ENCODE peak calls at places on chromosomes 16 and 17, in four cellular contexts. G is HepG2, F is GM12891, J is H1. M is an unnamed sample.

GRCh38 chr17:75625813-75626486 is 7.3 kb upstream of the SMIM5 start:
- DNase-seq in G (peak), F (peak), J (peak), M (peak)

GRCh38 chr16:17359778-17360177 is 111.0 kb downstream of the XYLT1 start:
- DNase-seq in G (no peak), F (no peak), J (no peak), M (no peak)

GRCh38 chr17:17749921-17750320 is 68.7 kb downstream of the RAI1 start:
- DNase-seq in G (peak), F (no peak), J (peak), M (peak)

GRCh38 chr17:3918372-3919122 is 2.3 kb upstream of the P2RX1 start:
- DNase-seq in G (no peak), F (no peak), J (no peak), M (peak)

GRCh38 chr17:76407509-76407908 is 23.1 kb downstream of the SPHK1 start:
- DNase-seq in G (no peak), F (no peak), J (no peak), M (no peak)

GRCh38 chr16:35711958-35712357 is 2252.5 kb downstream of the TP53TG3F start:
- DNase-seq in G (no peak), F (no peak), J (no peak), M (no peak)

GRCh38 chr16:28930652-28931051 is 1.1 kb upstream of the CD19 start:
- DNase-seq in G (no peak), F (no peak), J (no peak), M (no peak)

GRCh38 chr17:10683853-10684252 is 13.5 kb downstream of the SCO1 start:
- DNase-seq in G (peak), F (no peak), J (no peak), M (peak)

GRCh38 chr16:27244363-27244755 is 24.2 kb downstream of the NSMCE1 start:
- DNase-seq in G (no peak), F (no peak), J (no peak), M (no peak)

GRCh38 chr17:76147211-76148014 is 6.4 kb upstream of the FOXJ1 start:
- DNase-seq in G (peak), F (no peak), J (no peak), M (no peak)

GRCh38 chr17:48610282-48611211 is at the start of gene HOXB7:
- DNase-seq in G (no peak), F (no peak), J (no peak), M (peak)

GRCh38 chr17:45838751-45839150 is 5.9 kb upstream of the SPPL2C start:
- DNase-seq in G (no peak), F (no peak), J (no peak), M (no peak)

GRCh38 chr17:5800646-5801045 is 216.3 kb upstream of the NLRP1 start:
- DNase-seq in G (no peak), F (no peak), J (no peak), M (no peak)

DNA sequence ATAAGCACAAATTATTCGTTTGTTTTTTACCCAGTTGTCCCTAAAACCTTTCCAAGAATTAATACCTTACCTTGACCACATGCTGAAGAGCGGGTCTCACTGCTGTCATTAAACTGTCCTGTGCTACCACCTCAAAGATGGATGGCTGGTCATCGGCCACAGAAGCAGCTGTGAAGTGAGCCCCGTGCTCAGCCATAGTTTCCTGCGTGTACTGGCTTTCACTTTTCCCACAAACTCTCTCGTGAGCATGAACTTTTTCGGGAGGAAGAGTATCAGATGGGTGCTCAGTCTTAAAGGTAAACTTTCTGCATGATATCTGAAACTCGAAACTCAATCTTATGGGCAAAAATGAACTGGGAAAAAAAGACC is 561 bp downstream of the PEX12 start:
- DNase-seq in G (no peak), F (no peak), J (no peak), M (peak)
- TF ChIP-seq TAF1 in G (no peak), F (no peak), J (no peak), M (no peak)

DNA sequence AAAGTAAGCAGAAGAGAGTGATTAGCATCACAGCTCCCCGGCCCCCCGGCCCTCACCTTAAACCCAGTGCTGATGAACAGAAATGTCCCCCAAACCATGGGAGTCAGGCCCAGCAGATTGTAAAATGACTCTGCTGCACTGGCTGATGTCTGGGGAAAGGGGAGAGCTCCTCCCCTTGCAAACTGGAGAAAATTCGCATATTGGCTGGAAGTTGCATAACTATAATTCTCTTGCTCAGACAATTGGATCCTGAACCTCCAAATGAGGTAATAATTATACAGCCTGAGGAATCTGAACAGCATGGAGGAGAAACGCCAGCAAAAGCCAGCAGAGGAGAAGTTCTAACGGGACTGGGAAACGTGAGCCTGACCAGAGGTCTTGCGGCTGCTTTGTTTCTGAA is 109.7 kb downstream of the C16orf95 start:
- DNase-seq in G (no peak), F (no peak), J (no peak), M (no peak)
- TF ChIP-seq TAF1 in G (no peak), F (no peak), J (no peak), M (no peak)

DNA sequence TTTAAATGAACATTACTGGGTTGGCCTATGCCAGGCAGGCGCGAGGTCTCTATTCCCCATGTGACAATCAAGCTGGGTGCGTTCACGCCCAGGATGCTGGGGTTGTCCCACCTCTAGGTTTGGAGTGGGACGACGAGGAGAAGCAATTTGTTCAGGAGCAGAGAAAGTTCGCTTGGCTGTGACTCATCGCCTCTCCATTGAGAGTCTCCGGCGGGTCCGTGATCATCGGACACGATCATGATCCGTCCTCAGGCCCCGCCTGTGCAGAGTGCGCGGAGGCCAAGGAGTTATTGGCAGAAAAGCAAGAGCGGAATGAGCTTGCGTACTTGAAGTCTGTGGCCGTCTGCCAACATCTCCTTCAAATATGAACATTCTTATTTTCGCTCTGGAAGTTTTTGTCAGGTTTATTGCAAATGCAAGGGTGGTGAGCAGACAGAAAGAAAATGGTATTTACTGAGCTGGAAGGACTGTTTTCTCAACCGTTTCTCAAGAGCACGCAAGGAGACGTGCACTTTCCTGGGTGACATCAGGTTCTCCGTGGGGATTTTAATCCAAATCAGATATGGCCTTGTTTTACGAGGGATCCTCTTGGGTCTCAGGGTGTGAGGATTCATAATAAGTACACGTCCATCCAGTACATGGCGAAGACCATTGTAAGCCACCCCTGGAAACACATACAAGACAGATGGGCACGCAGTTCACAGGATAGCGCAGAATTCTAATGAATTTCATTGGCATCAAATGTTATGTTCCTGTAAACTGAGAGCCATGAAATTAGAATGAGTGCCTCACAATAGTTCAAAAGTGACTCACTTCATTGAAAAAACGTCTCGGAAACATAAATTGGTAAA is 70.1 kb upstream of the CREBBP start:
- DNase-seq in G (no peak), F (no peak), J (no peak), M (no peak)
- TF ChIP-seq TAF1 in G (no peak), F (no peak), J (no peak), M (no peak)

GRCh38 chr17:16428098-16428882 is 12.9 kb downstream of the TRPV2 start:
- DNase-seq in G (peak), F (peak), J (peak), M (peak)
- TF ChIP-seq TAF1 in G (peak), F (no peak), J (no peak), M (no peak)

GRCh38 chr16:71442041-71442440 is at the start of gene TLE7:
- DNase-seq in G (no peak), F (no peak), J (no peak), M (no peak)
- TF ChIP-seq TAF1 in G (no peak), F (no peak), J (no peak), M (no peak)

GRCh38 chr16:73949574-73950348 is 346.9 kb upstream of the PSMD7 start:
- DNase-seq in G (no peak), F (no peak), J (no peak), M (no peak)
- TF ChIP-seq TAF1 in G (no peak), F (no peak), J (no peak), M (no peak)

M was measured in K562.